ENCODE peak calls at places on chromosome 4, in eight cellular contexts. J is Panc1; O is HCT116; F is kidney epithelial cell; Z is CD4-positive, alpha-beta T cell; M is A549; Y is glutamatergic neuron; N is cardiac muscle cell. A is an unnamed sample.

GRCh38 chr4:23956601-23957364 is 66.9 kb upstream of the PPARGC1A start:
- DNase-seq in M (no peak), J (no peak), Z (no peak), O (no peak), N (no peak), F (no peak), Y (no peak), A (no peak)

GRCh38 chr4:41058426-41058825 is 155.9 kb downstream of the APBB2 start:
- DNase-seq in F (no peak), M (no peak), N (no peak), Z (no peak), Y (no peak), J (no peak), O (no peak), A (no peak)

GRCh38 chr4:22897520-22898108 is 204.9 kb downstream of the GBA3 start:
- DNase-seq in O (peak), Y (peak), J (peak), F (no peak), Z (no peak), M (peak), N (peak), A (no peak)

GRCh38 chr4:39406763-39407583 is at the start of gene KLB:
- DNase-seq in M (peak), N (peak), O (no peak), J (no peak), Z (no peak), Y (peak), F (no peak), A (no peak)

GRCh38 chr4:111650553-111651183 is 494.6 kb upstream of the FAM241A start:
- DNase-seq in O (no peak), N (no peak), Y (no peak), J (no peak), M (no peak), Z (no peak), F (no peak), A (no peak)

GRCh38 chr4:137267024-137267423 is 265.3 kb downstream of the PCDH18 start:
- DNase-seq in Z (no peak), M (no peak), O (no peak), F (no peak), Y (no peak), N (no peak), J (no peak), A (peak)

GRCh38 chr4:83266689-83267088 is 17.9 kb downstream of the COQ2 start:
- DNase-seq in Z (no peak), F (no peak), M (no peak), O (no peak), Y (no peak), J (no peak), N (no peak), A (no peak)

GRCh38 chr4:186554485-186554884 is 882 bp downstream of the MTNR1A start:
- DNase-seq in Y (no peak), O (peak), N (peak), F (no peak), M (peak), J (no peak), Z (no peak), A (no peak)

GRCh38 chr4:54382623-54383022 is 153.5 kb downstream of the PDGFRA start:
- DNase-seq in J (no peak), O (no peak), M (no peak), F (no peak), Z (no peak), N (peak), Y (no peak), A (no peak)

GRCh38 chr4:96526625-96527024 is 686.7 kb downstream of the PDHA2 start:
- DNase-seq in Y (no peak), N (no peak), F (no peak), O (no peak), Z (no peak), J (no peak), M (no peak), A (no peak)

GRCh38 chr4:8586671-8587468 is 5.7 kb upstream of the CPZ start:
- DNase-seq in J (no peak), N (no peak), O (no peak), F (no peak), Y (peak), M (no peak), Z (no peak), A (no peak)

GRCh38 chr4:177448850-177449249 is 6.6 kb upstream of the AGA start:
- DNase-seq in N (no peak), J (no peak), M (no peak), Y (no peak), F (peak), O (no peak), Z (no peak), A (peak)

GRCh38 chr4:118351851-118352827 is 664 bp downstream of the PRSS12 start:
- DNase-seq in F (no peak), M (peak), O (peak), N (peak), Z (no peak), Y (peak), J (no peak), A (no peak)

GRCh38 chr4:118350961-118351360 is 1.8 kb downstream of the PRSS12 start:
- DNase-seq in O (no peak), M (no peak), N (no peak), Y (no peak), J (no peak), Z (no peak), F (no peak), A (no peak)

GRCh38 chr4:118346495-118346894 is 6.3 kb downstream of the PRSS12 start:
- DNase-seq in J (no peak), Y (no peak), F (no peak), O (no peak), N (no peak), Z (no peak), M (no peak), A (no peak)

GRCh38 chr4:118345813-118346212 is 7.0 kb downstream of the PRSS12 start:
- DNase-seq in Z (no peak), M (no peak), Y (no peak), O (no peak), N (no peak), J (no peak), F (no peak), A (no peak)

GRCh38 chr4:118348886-118349285 is 3.9 kb downstream of the PRSS12 start:
- DNase-seq in J (no peak), F (no peak), M (no peak), O (no peak), Z (no peak), Y (no peak), N (no peak), A (no peak)
- TF ChIP-seq CTCF in J (no peak), F (no peak), M (no peak), O (no peak), Z (no peak), Y (no peak), N (no peak), A (no peak)

GRCh38 chr4:133137571-133137970 is 11.5 kb upstream of the PCDH10 start:
- DNase-seq in N (no peak), O (no peak), Z (no peak), J (no peak), Y (no peak), F (no peak), M (no peak), A (no peak)
- TF ChIP-seq CTCF in N (no peak), O (no peak), Z (no peak), J (no peak), Y (no peak), F (no peak), M (no peak), A (no peak)

DNA sequence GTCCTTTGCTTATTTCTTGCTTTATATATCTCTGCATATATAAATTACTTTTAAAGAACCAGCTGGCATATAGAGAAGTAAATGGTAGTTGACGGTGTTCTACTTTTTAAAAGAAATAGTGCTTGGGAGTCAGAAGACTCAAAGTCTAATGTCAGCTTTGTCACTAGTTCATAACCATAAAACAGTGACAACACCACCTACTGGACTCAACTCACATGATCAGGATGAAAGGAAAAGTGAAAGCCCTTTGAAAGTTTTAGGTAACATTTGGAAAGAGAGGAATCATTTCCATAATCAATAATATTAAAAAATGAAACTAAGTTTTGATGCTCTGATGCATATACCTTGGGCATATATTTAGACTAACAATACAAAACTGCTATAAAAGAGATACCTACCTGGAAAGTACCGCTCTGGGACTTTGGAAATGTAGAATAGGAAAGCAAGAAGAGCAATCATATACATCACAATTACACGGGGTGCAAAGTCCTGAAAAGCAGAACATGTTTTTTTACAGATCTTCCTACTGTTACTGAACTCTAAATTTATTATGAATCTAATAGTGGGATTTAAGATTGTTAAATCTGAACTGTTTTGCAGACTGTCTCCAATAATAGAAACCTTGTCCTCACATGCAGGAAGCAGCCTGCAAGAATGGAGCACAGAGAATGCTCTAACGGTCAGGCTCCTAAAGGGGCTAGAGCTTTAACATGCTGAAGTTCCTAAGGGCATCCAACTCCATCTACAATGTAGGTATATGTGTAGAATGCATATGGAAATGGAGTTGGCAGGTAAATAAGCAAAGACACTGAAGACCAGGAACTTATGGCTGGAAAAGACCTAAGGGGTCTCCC is 15.6 kb downstream of the PAQR3 start:
- DNase-seq in F (no peak), Y (no peak), J (no peak), O (no peak), Z (no peak), M (peak), N (no peak), A (no peak)
- TF ChIP-seq CTCF in F (no peak), Y (no peak), J (no peak), O (no peak), Z (no peak), M (peak), N (peak), A (no peak)

DNA sequence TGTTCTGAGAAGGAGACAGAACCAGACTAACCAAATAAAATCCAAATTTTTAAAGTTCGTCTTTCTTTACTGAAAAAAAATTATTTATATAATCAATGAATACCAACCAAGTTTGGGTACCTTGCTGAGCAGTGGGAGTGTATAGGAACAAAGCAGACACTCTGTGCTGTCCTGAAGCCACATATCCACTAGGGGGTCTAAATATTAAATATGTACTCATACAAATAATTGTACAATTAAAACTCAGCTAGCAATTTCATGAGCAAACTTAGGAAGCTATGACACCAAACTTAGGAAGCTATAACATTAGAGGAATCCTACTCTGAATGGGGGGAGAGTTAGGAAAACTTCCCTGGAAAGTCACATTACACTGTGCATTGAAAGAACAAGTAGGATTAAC is 582.0 kb upstream of the EPHA5 start:
- DNase-seq in O (no peak), Y (no peak), N (no peak), F (no peak), M (no peak), Z (no peak), J (no peak), A (no peak)
- TF ChIP-seq CTCF in O (no peak), Y (peak), N (peak), F (no peak), M (no peak), Z (no peak), J (no peak), A (no peak)

GRCh38 chr4:108126806-108127205 is 41.9 kb downstream of the LEF1 start:
- DNase-seq in J (no peak), Y (no peak), F (no peak), Z (no peak), O (no peak), N (no peak), M (no peak), A (no peak)
- TF ChIP-seq CTCF in J (no peak), Y (no peak), F (no peak), Z (no peak), O (no peak), N (no peak), M (no peak), A (no peak)

GRCh38 chr4:6783111-6783981 is 819 bp downstream of the KIAA0232 start:
- DNase-seq in Z (peak), O (peak), M (peak), F (no peak), N (peak), Y (peak), J (no peak), A (peak)
- TF ChIP-seq CTCF in Z (no peak), O (no peak), M (no peak), F (no peak), N (no peak), Y (no peak), J (no peak), A (peak)

A was measured in BJ.